ENCODE peak calls at places on chromosomes 2 and 18, in eight cellular contexts. R is aorta, F is lower lobe of right lung, Y is spleen, Z is H9, N is SJSA1, Q is BJ, T is suprapubic skin. C is an unnamed sample.

GRCh38 chr2:43174368-43175186 is 51.8 kb downstream of the ZFP36L2 start:
- DNase-seq in Z (no peak), T (no peak), Q (no peak), F (no peak), N (peak; percentile 67), R (no peak), Y (peak; percentile 93), C (no peak)

GRCh38 chr18:57630759-57631660 is 9.4 kb upstream of the NARS1 start:
- DNase-seq in Q (no peak), Z (no peak), N (no peak), Y (no peak), R (no peak), T (no peak), F (no peak), C (no peak)

GRCh38 chr2:238576674-238577073 is 149.9 kb downstream of the ASB1 start:
- DNase-seq in Y (no peak), N (no peak), T (no peak), Z (no peak), R (no peak), F (no peak), Q (no peak), C (no peak)

GRCh38 chr2:174744111-174744510 is 20.2 kb downstream of the CHRNA1 start:
- DNase-seq in Y (no peak), N (no peak), T (no peak), R (no peak), F (no peak), Q (no peak), Z (no peak), C (no peak)

GRCh38 chr2:118971245-118972122 is 29.5 kb downstream of the MARCO start:
- DNase-seq in Y (no peak), T (no peak), R (no peak), N (no peak), Z (no peak), Q (no peak), F (no peak), C (no peak)

GRCh38 chr18:76490701-76491171 is 4.3 kb downstream of the ZNF516 start:
- DNase-seq in F (peak; percentile 81), T (peak; percentile 81), Q (no peak), Y (peak; percentile 92), N (peak; percentile 24), Z (no peak), R (peak; percentile 82), C (peak; percentile 81)

GRCh38 chr2:167792126-167792525 is 455.3 kb downstream of the STK39 start:
- DNase-seq in Z (no peak), Y (no peak), Q (no peak), N (no peak), T (no peak), F (no peak), R (no peak), C (no peak)

GRCh38 chr2:239233576-239233975 is 167.2 kb downstream of the HDAC4 start:
- DNase-seq in F (no peak), T (no peak), R (no peak), Q (no peak), Y (no peak), N (no peak), Z (no peak), C (peak; percentile 50)

GRCh38 chr2:206145665-206146064 is 13.6 kb downstream of the NDUFS1 start:
- DNase-seq in T (no peak), F (no peak), Z (no peak), Y (no peak), N (no peak), Q (no peak), R (no peak), C (no peak)

GRCh38 chr18:8816805-8817204 is 111.4 kb downstream of the MTCL1 start:
- DNase-seq in T (no peak), R (no peak), Q (peak; percentile 42), Z (no peak), N (no peak), Y (no peak), F (no peak), C (no peak)

GRCh38 chr2:158928515-158928914 is 39.9 kb upstream of the TANC1 start:
- DNase-seq in F (no peak), Z (no peak), T (no peak), Y (no peak), N (no peak), Q (no peak), R (no peak), C (no peak)

GRCh38 chr2:36680012-36680411 is 16.5 kb upstream of the VIT start:
- DNase-seq in Z (no peak), N (peak; percentile 28), Y (no peak), T (no peak), Q (no peak), R (no peak), F (no peak), C (no peak)

GRCh38 chr2:211453311-211453894 is 897.0 kb downstream of the CPS1 start:
- DNase-seq in Y (no peak), Q (no peak), N (no peak), T (no peak), F (no peak), Z (no peak), R (no peak), C (no peak)

GRCh38 chr2:207503234-207503633 is 26.5 kb upstream of the CREB1 start:
- DNase-seq in R (no peak), N (peak; percentile 35), Y (no peak), T (no peak), Z (no peak), F (peak; percentile 52), Q (no peak), C (no peak)

GRCh38 chr2:189681903-189682302 is 7.4 kb downstream of the ANKAR start:
- DNase-seq in F (no peak), N (no peak), R (no peak), T (no peak), Y (no peak), Z (no peak), Q (no peak), C (no peak)

GRCh38 chr18:70636991-70637390 is 348.1 kb downstream of the SOCS6 start:
- DNase-seq in Q (no peak), T (no peak), F (no peak), N (no peak), Z (no peak), R (no peak), Y (no peak), C (no peak)

GRCh38 chr2:29068513-29068912 is 5.8 kb downstream of the PCARE start:
- DNase-seq in F (peak; percentile 66), Q (no peak), R (no peak), Z (no peak), N (no peak), Y (no peak), T (no peak), C (no peak)

GRCh38 chr18:8507361-8507760 is 101.9 kb upstream of the RAB12 start:
- DNase-seq in Z (no peak), Q (no peak), Y (no peak), N (no peak), T (no peak), F (no peak), R (no peak), C (peak; percentile 37)

GRCh38 chr2:187188783-187189631 is 259.0 kb downstream of the CALCRL start:
- DNase-seq in Q (no peak), Z (no peak), R (no peak), F (no peak), Y (no peak), T (no peak), N (no peak), C (no peak)

GRCh38 chr2:20419007-20419576 is 27.8 kb upstream of the RHOB start:
- DNase-seq in Q (no peak), Y (no peak), Z (no peak), T (peak; percentile 72), F (no peak), R (no peak), N (peak; percentile 56), C (peak; percentile 84)

GRCh38 chr2:65491381-65491903 is 59.0 kb upstream of the SPRED2 start:
- DNase-seq in Q (no peak), Z (no peak), F (no peak), N (peak; percentile 61), T (no peak), Y (no peak), R (no peak), C (no peak)

GRCh38 chr2:200658278-200658864 is 72.6 kb downstream of the AOX1 start:
- DNase-seq in T (no peak), F (no peak), Z (no peak), R (no peak), N (no peak), Y (no peak), Q (no peak), C (no peak)
- H3K27me3 ChIP-seq in T (no peaks in the 10 kb centered on the region), F (no peaks in the 10 kb centered on the region), Z (no peaks in the 10 kb centered on the region), R (no peaks in the 10 kb centered on the region), N (no peaks in the 10 kb centered on the region), Y (no peaks in the 10 kb centered on the region), Q (no peaks in the 10 kb centered on the region), C (no peaks in the 10 kb centered on the region)

GRCh38 chr2:94992360-94992759 is 33.1 kb upstream of the MAL start:
- DNase-seq in T (no peak), Q (no peak), Y (no peak), Z (no peak), R (no peak), F (no peak), N (no peak), C (no peak)
- H3K27me3 ChIP-seq in T (peaks cover 27% of the 10 kb centered on the region), Q (peaks cover 8% of the 10 kb centered on the region), Y (no peaks in the 10 kb centered on the region), Z (no peaks in the 10 kb centered on the region), R (peaks cover under 1% of the 10 kb centered on the region), F (peaks cover 11% of the 10 kb centered on the region), N (no peaks in the 10 kb centered on the region), C (peaks cover 3% of the 10 kb centered on the region)

GRCh38 chr18:34976534-34976898 is 64.7 kb upstream of the MAPRE2 start:
- DNase-seq in Q (no peak), T (no peak), F (no peak), Z (no peak), N (no peak), R (no peak), Y (no peak), C (no peak)
- H3K27me3 ChIP-seq in Q (peaks cover 18% of the 10 kb centered on the region), T (peaks cover 5% of the 10 kb centered on the region), F (no peaks in the 10 kb centered on the region), Z (peaks cover 25% of the 10 kb centered on the region), N (peaks cover 16% of the 10 kb centered on the region), R (no peaks in the 10 kb centered on the region), Y (no peaks in the 10 kb centered on the region), C (no peaks in the 10 kb centered on the region)

GRCh38 chr2:105698820-105699219 is 45.9 kb upstream of the NCK2 start:
- DNase-seq in Q (no peak), Y (no peak), R (no peak), Z (no peak), F (no peak), N (no peak), T (no peak), C (no peak)

GRCh38 chr2:105691942-105692341 is 52.8 kb upstream of the NCK2 start:
- DNase-seq in Q (no peak), Y (no peak), T (no peak), R (no peak), Z (no peak), F (no peak), N (no peak), C (no peak)

GRCh38 chr2:105701042-105701441 is 43.7 kb upstream of the NCK2 start:
- DNase-seq in R (no peak), F (no peak), Y (no peak), Z (no peak), T (no peak), Q (no peak), N (no peak), C (no peak)

DNA sequence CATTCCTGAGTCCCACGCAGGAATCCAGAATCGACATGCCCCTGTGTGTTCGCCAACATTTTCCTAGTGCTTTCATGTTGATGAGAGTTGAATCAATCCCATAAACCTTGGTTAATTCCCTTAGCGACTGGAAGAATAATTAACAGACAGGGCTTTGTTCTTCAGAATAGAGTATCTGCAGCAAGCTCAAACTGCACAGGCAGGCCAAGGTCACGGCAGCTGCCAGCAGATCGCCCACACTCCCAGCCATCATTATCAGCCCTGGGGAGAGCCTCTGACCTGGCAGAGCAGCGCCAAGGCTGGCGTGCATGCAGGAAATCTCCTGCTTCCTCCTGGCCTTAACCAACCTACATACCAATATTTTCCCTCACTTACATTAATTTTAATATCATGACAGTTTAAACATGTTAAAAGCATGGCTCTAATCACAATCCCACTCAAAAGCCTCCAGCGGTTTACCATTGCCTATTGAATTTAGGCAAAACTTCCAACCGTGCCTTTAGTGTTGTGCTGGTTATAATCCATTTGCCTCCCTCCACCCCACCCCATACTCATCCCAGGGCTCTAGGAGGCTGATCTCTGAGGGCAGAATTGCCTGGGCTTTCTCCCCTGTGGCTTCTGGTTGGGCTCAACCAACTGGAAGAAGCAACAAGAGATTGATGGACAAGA is 46.8 kb upstream of the NCK2 start:
- DNase-seq in Y (no peak), N (no peak), T (no peak), R (no peak), F (no peak), Z (no peak), Q (no peak), C (no peak)
- H3K27me3 ChIP-seq in Y (no peaks in the 10 kb centered on the region), N (peaks cover 11% of the 10 kb centered on the region), T (no peaks in the 10 kb centered on the region), R (no peaks in the 10 kb centered on the region), F (no peaks in the 10 kb centered on the region), Z (no peaks in the 10 kb centered on the region), Q (no peaks in the 10 kb centered on the region), C (no peaks in the 10 kb centered on the region)